ENCODE peak calls at places on chromosome 13, in six cellular contexts. F is GM23338, Q is endodermal cell, V is HFF-Myc, U is HCT116, G is mesothelial cell of epicardium. E is an unnamed sample.

GRCh38 chr13:36430247-36431203 is 1.8 kb upstream of the CCNA1 start:
- DNase-seq in V (no peak), U (no peak), Q (peak), G (no peak), F (peak), E (no peak)

GRCh38 chr13:77002590-77003190 is 10.8 kb downstream of the CLN5 start:
- DNase-seq in Q (no peak), V (peak), G (no peak), F (peak), U (peak), E (no peak)

GRCh38 chr13:94710881-94711560 is 1.3 kb downstream of the SOX21 start:
- DNase-seq in G (peak), Q (peak), V (no peak), F (peak), U (no peak), E (peak)

GRCh38 chr13:26458196-26458734 is 99.2 kb upstream of the WASF3 start:
- DNase-seq in Q (no peak), G (no peak), U (no peak), F (no peak), V (no peak), E (no peak)

GRCh38 chr13:26112843-26113242 is 61.0 kb upstream of the SHISA2 start:
- DNase-seq in V (no peak), U (no peak), G (no peak), F (peak), Q (no peak), E (no peak)

GRCh38 chr13:109704771-109705628 is 81.4 kb downstream of the IRS2 start:
- DNase-seq in Q (no peak), U (no peak), G (no peak), V (no peak), F (no peak), E (no peak)

GRCh38 chr13:73254827-73255226 is 196.0 kb downstream of the KLF5 start:
- DNase-seq in Q (no peak), U (no peak), V (no peak), F (no peak), G (no peak), E (no peak)

GRCh38 chr13:76632388-76633044 is 253.7 kb downstream of the KCTD12 start:
- DNase-seq in U (no peak), V (no peak), G (no peak), Q (peak), F (peak), E (no peak)

GRCh38 chr13:98451676-98452105 is 125.2 kb downstream of the STK24 start:
- DNase-seq in G (no peak), F (no peak), U (no peak), V (no peak), Q (no peak), E (no peak)

GRCh38 chr13:44068737-44069136 is 189.0 kb downstream of the LACC1 start:
- DNase-seq in F (peak), U (peak), V (no peak), Q (no peak), G (no peak), E (no peak)

GRCh38 chr13:75318138-75318833 is 163.7 kb downstream of the TBC1D4 start:
- DNase-seq in U (no peak), V (no peak), G (no peak), Q (no peak), F (no peak), E (no peak)

GRCh38 chr13:32384702-32385101 is 43.2 kb downstream of the N4BP2L1 start:
- DNase-seq in V (no peak), F (no peak), U (no peak), Q (no peak), G (no peak), E (no peak)

GRCh38 chr13:79149210-79149609 is 256.8 kb downstream of the RBM26 start:
- DNase-seq in G (no peak), Q (no peak), V (no peak), U (no peak), F (no peak), E (no peak)

GRCh38 chr13:20903164-20903475 is 574 bp upstream of the XPO4 start:
- DNase-seq in G (no peak), V (no peak), U (no peak), Q (no peak), F (no peak), E (no peak)

GRCh38 chr13:98461525-98462240 is 115.2 kb downstream of the STK24 start:
- DNase-seq in F (no peak), U (no peak), G (no peak), Q (no peak), V (no peak), E (no peak)

GRCh38 chr13:92721610-92722009 is 505.0 kb upstream of the GPC6 start:
- DNase-seq in U (no peak), F (no peak), V (no peak), Q (no peak), G (no peak), E (no peak)

GRCh38 chr13:29429496-29429895 is 166.0 kb downstream of the SLC7A1 start:
- DNase-seq in G (no peak), F (no peak), V (no peak), Q (no peak), U (no peak), E (no peak)

GRCh38 chr13:49374585-49375290 is 69.1 kb downstream of the CAB39L start:
- DNase-seq in Q (no peak), U (no peak), F (no peak), G (no peak), V (no peak), E (no peak)

DNA sequence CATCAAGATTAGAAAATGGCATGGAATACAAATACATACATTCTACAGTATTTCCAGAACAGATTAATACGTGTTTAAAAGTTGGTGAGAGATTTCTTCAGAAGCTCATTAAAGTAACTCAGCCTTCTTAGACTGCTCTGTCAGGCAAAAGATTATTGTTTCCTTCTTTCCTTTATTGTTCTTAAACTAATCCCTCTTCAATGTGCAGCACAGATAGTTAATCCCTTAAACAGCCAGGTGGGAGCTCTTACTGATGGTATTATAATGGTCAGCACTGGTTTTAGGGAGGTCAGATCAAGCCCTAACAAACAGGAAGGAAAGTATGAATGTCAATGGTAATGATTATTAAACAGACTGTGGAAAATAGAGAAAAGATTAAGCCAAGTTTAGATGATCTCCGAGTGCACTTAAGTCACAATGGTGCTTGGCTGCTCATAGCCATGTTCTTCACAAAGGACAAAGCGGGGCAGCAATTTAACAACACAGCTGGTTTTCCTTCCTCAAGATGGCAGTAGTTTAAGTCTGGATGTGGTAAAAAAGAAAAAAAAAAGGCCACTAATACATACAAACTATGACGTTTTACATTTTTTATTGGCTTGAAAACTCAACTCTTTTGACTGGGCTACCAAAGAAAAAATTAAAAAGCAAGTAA is 992.6 kb downstream of the PCDH9 start:
- DNase-seq in V (no peak), Q (no peak), U (no peak), G (no peak), F (peak), E (no peak)
- TF ChIP-seq CTCF in V (no peak), Q (peak), U (no peak), G (no peak), F (peak), E (no peak)

DNA sequence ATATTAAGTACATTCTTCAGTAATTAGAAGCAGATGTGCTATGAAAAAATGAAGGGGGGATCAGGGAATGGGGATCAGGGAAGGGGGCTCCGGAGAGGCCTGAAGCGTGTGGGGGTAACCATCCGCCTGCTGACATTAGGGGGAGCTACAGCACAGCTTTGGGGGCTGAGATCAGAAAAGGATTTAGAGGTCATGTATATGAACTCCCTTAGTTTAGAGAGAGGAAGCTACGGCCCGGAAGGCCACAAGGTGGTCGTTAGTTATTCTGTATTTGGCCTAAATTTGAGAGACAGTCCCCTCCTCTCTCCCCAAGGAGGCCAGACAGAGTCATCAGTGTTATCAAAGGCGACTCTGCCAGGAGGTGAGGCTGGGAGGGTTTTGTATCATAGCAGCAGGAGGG is 99.0 kb downstream of the TM9SF2 start:
- DNase-seq in U (no peak), V (no peak), F (peak), Q (peak), G (no peak), E (no peak)
- TF ChIP-seq CTCF in U (no peak), V (peak), F (peak), Q (peak), G (no peak), E (peak)

GRCh38 chr13:38900188-38900587 is 90.4 kb downstream of the STOML3 start:
- DNase-seq in G (no peak), V (no peak), U (no peak), F (peak), Q (peak), E (no peak)
- TF ChIP-seq CTCF in G (no peak), V (peak), U (no peak), F (peak), Q (peak), E (no peak)

GRCh38 chr13:51797664-51798488 is 6.1 kb downstream of the DHRS12 start:
- DNase-seq in F (peak), Q (peak), G (no peak), V (no peak), U (peak), E (peak)
- TF ChIP-seq CTCF in F (peak), Q (peak), G (peak), V (peak), U (no peak), E (peak)